ENCODE peak calls at places on chromosomes 12 and 14, in nine cellular contexts. I is kidney, O is MCF 10A, D is heart left ventricle, Q is astrocyte of the cerebellum, H is Peyer's patch, Y is psoas muscle, U is fibroblast of pulmonary artery, A is nephron progenitor cell. K is an unnamed sample.

GRCh38 chr14:37060496-37061260 is 111.7 kb downstream of the SLC25A21 start:
- DNase-seq in I (no peak), O (no peak), D (no peak), Q (no peak), H (no peak), Y (no peak), U (no peak), A (no peak), K (no peak)

GRCh38 chr14:103184046-103184445 is 60.8 kb downstream of the TNFAIP2 start:
- DNase-seq in I (no peak), O (no peak), D (no peak), Q (no peak), H (peak; percentile 32), Y (no peak), U (no peak), A (no peak), K (no peak)

GRCh38 chr14:61565181-61565580 is 130.1 kb upstream of the HIF1A start:
- DNase-seq in I (no peak), O (no peak), D (no peak), Q (no peak), H (no peak), Y (no peak), U (no peak), A (no peak), K (no peak)

GRCh38 chr14:76546426-76547221 is 170.7 kb downstream of the ESRRB start:
- DNase-seq in I (no peak), O (peak; percentile 72), D (no peak), Q (no peak), H (no peak), Y (no peak), U (no peak), A (peak; percentile 63), K (no peak)

GRCh38 chr14:101713641-101714349 is 47.7 kb upstream of the PPP2R5C start:
- DNase-seq in I (no peak), O (no peak), D (no peak), Q (no peak), H (no peak), Y (no peak), U (no peak), A (no peak), K (peak; percentile 52)

GRCh38 chr12:80936642-80937390 is 918 bp downstream of the LIN7A start:
- DNase-seq in I (peak; percentile 82), O (peak; percentile 34), D (peak; percentile 58), Q (no peak), H (peak; percentile 63), Y (peak; percentile 58), U (peak; percentile 38), A (peak; percentile 65), K (no peak)

GRCh38 chr12:107515446-107515958 is 170.1 kb upstream of the PWP1 start:
- DNase-seq in I (no peak), O (peak; percentile 98), D (peak; percentile 75), Q (peak; percentile 93), H (peak; percentile 54), Y (peak; percentile 75), U (peak; percentile 85), A (no peak), K (no peak)

GRCh38 chr12:13125996-13126395 is 22.5 kb upstream of the GSG1 start:
- DNase-seq in I (no peak), O (no peak), D (no peak), Q (no peak), H (no peak), Y (no peak), U (no peak), A (no peak), K (no peak)

GRCh38 chr14:50347521-50347920 is 35.4 kb downstream of the DMAC2L start:
- DNase-seq in I (no peak), O (peak; percentile 35), D (no peak), Q (no peak), H (no peak), Y (no peak), U (peak; percentile 81), A (no peak), K (no peak)

GRCh38 chr14:34457186-34457585 is 4.9 kb downstream of the SPTSSA start:
- DNase-seq in I (no peak), O (no peak), D (no peak), Q (no peak), H (no peak), Y (no peak), U (no peak), A (no peak), K (no peak)

GRCh38 chr12:79331870-79332269 is 358.9 kb downstream of the PAWR start:
- DNase-seq in I (no peak), O (peak; percentile 1), D (no peak), Q (peak; percentile 1), H (no peak), Y (no peak), U (peak; percentile 9), A (no peak), K (no peak)

DNA sequence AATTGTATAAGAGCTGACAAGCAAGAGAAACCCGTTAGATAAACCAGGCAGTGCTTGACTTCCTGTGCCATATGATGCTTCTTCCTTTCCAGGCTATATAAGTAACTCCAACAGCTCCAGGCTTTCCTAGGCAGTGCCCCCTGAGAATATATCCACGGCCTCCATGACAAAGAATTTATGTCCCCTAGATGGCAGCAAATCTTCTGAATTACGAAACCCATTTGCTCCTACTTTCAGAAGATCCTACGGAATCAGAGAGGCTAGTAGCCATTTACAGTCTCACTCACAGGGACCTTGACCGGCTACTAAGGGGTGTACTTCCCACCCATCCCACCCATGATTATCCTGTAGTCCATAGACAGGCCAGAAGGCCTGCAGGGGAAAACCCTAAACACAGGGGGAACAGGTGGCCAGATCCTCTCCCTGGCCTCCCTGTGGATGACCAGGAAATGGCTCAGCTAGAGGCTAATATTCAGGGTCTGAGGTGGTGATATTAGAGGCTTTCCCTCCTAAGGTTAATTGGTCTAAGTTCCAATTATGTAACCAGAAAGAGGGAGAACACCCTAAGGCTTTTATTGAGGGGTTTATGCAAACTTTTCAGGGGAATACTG is 77.2 kb upstream of the DCD start:
- DNase-seq in I (no peak), O (peak; percentile 30), D (no peak), Q (no peak), H (no peak), Y (no peak), U (peak; percentile 29), A (peak; percentile 15), K (no peak)
- TF ChIP-seq CTCF in I (peak; percentile 44), O (peak; percentile 7), D (peak; percentile 37), Q (peak; percentile 14), H (no peak), Y (no peak), U (peak; percentile 34), A (peak; percentile 43), K (peak; percentile 27)

GRCh38 chr12:43763769-43764168 is 5.0 kb downstream of the IRAK4 start:
- DNase-seq in I (no peak), O (no peak), D (no peak), Q (no peak), H (no peak), Y (no peak), U (no peak), A (no peak), K (no peak)

GRCh38 chr12:43764528-43764927 is 5.8 kb downstream of the IRAK4 start:
- DNase-seq in I (no peak), O (no peak), D (no peak), Q (no peak), H (no peak), Y (no peak), U (no peak), A (no peak), K (no peak)

GRCh38 chr12:43761535-43761934 is 2.8 kb downstream of the IRAK4 start:
- DNase-seq in I (no peak), O (no peak), D (no peak), Q (no peak), H (no peak), Y (no peak), U (no peak), A (no peak), K (no peak)

GRCh38 chr12:43762596-43762995 is 3.8 kb downstream of the IRAK4 start:
- DNase-seq in I (no peak), O (no peak), D (no peak), Q (no peak), H (no peak), Y (no peak), U (no peak), A (no peak), K (no peak)

DNA sequence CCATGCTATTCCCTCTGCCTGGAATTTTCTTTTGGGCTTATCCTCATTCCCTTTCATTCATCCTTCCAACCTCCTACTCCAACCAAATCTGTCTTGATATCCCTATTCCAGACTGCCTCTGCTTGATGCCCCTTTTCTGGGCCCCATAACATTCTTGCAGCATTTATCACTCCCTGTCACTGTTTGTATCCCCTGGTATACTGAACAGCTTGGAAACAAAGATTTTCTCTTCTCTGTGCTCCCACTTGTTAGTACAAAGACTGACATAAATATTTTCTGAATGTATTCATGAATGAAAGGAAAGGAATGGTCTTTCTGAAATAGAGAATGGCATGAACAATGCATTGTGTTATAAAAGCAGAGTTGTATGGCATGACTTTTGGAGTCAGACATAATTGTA is 7.5 kb downstream of the IRAK4 start:
- DNase-seq in I (no peak), O (no peak), D (no peak), Q (no peak), H (no peak), Y (no peak), U (peak; percentile 51), A (no peak), K (no peak)
- TF ChIP-seq CTCF in I (no peak), O (no peak), D (no peak), Q (no peak), H (no peak), Y (no peak), U (no peak), A (no peak), K (no peak)

GRCh38 chr12:8950287-8950574 is 786 bp upstream of the M6PR start:
- DNase-seq in I (no peak), O (no peak), D (no peak), Q (no peak), H (no peak), Y (no peak), U (no peak), A (no peak), K (no peak)

GRCh38 chr12:8948711-8949524 is 527 bp downstream of the M6PR start:
- DNase-seq in I (no peak), O (peak; percentile 17), D (no peak), Q (no peak), H (peak; percentile 49), Y (no peak), U (peak; percentile 63), A (peak; percentile 5), K (peak; percentile 15)

GRCh38 chr12:8947737-8948136 is 1.7 kb downstream of the M6PR start:
- DNase-seq in I (no peak), O (no peak), D (no peak), Q (no peak), H (no peak), Y (no peak), U (peak; percentile 7), A (no peak), K (no peak)

GRCh38 chr12:8950702-8951478 is 1.4 kb upstream of the M6PR start:
- DNase-seq in I (no peak), O (no peak), D (no peak), Q (no peak), H (no peak), Y (no peak), U (no peak), A (no peak), K (peak; percentile 25)

GRCh38 chr12:8949525-8950286 is at the start of gene M6PR:
- DNase-seq in I (peak; percentile 97), O (peak; percentile 97), D (peak; percentile 95), Q (peak; percentile 86), H (peak; percentile 97), Y (peak; percentile 97), U (peak; percentile 94), A (peak; percentile 88), K (peak; percentile 82)
- TF ChIP-seq CTCF in I (peak; percentile 51), O (peak; percentile 15), D (peak; percentile 60), Q (peak; percentile 60), H (peak; percentile 62), Y (peak; percentile 61), U (peak; percentile 56), A (no peak), K (peak; percentile 32)

GRCh38 chr14:92596328-92596943 is 82.9 kb downstream of the RIN3 start:
- DNase-seq in I (no peak), O (no peak), D (no peak), Q (no peak), H (no peak), Y (no peak), U (no peak), A (no peak), K (no peak)
- TF ChIP-seq CTCF in I (no peak), O (no peak), D (no peak), Q (no peak), H (peak; percentile 20), Y (no peak), U (peak; percentile 17), A (no peak), K (no peak)

K was measured in natural killer cell.